ENCODE peak calls at places on chromosomes 5 and 9, in nine cellular contexts. A is gastrocnemius medialis; I is body of pancreas; P is astrocyte; X is brain microvascular endothelial cell; O is heart right ventricle; T is fibroblast of lung; V is CD4-positive, CD25-positive, alpha-beta regulatory T cell; C is WERI-Rb-1. M is an unnamed sample. For H3K27me3, the result is how much of the 10 kb centered on the place peaks cover.

GRCh38 chr9:130908878-130909356 is 12.3 kb upstream of the QRFP start:
- DNase-seq in T (no peak), A (no peak), C (no peak), I (no peak), V (no peak), O (no peak), X (no peak), P (no peak), M (no peak)

GRCh38 chr5:58459276-58459859 is 518 bp downstream of the PLK2 start:
- DNase-seq in T (no peak), V (no peak), I (peak), P (no peak), C (no peak), X (no peak), A (peak), O (no peak), M (peak)

GRCh38 chr5:39714036-39714698 is 289.4 kb upstream of the DAB2 start:
- DNase-seq in V (peak), T (peak), X (peak), P (peak), O (peak), I (peak), A (no peak), C (peak), M (peak)

GRCh38 chr9:98801969-98802371 is 5.5 kb upstream of the GALNT12 start:
- DNase-seq in C (no peak), T (no peak), X (no peak), I (no peak), V (no peak), P (no peak), A (no peak), O (no peak), M (no peak)

GRCh38 chr9:117354252-117354847 is 60.5 kb downstream of the ASTN2 start:
- DNase-seq in I (no peak), V (no peak), X (no peak), P (no peak), C (peak), A (no peak), T (no peak), O (no peak), M (no peak)

GRCh38 chr5:36369092-36369737 is 67.5 kb upstream of the RANBP3L start:
- DNase-seq in P (peak), T (peak), O (no peak), V (no peak), C (no peak), A (no peak), I (peak), X (no peak), M (no peak)

GRCh38 chr9:121557581-121558422 is 58.2 kb upstream of the GGTA1 start:
- DNase-seq in O (peak), C (no peak), I (peak), X (peak), P (peak), V (no peak), A (peak), T (peak), M (peak)

GRCh38 chr5:96474073-96474472 is 41.0 kb upstream of the PCSK1 start:
- DNase-seq in V (no peak), I (no peak), T (no peak), C (no peak), O (no peak), A (no peak), X (no peak), P (no peak), M (no peak)

GRCh38 chr5:111776903-111777302 is 19.9 kb upstream of the NREP start:
- DNase-seq in A (no peak), V (no peak), T (no peak), X (no peak), C (no peak), I (no peak), P (no peak), O (no peak), M (no peak)

GRCh38 chr9:114290561-114290986 is 32.3 kb upstream of the ORM1 start:
- DNase-seq in T (no peak), X (no peak), V (no peak), A (no peak), I (peak), C (peak), O (no peak), P (no peak), M (no peak)

GRCh38 chr9:124149992-124150391 is 107.8 kb upstream of the NEK6 start:
- DNase-seq in P (no peak), I (no peak), O (no peak), V (no peak), T (no peak), A (no peak), X (no peak), C (no peak), M (no peak)

GRCh38 chr9:137604345-137605145 is 941 bp upstream of the ARRDC1 start:
- DNase-seq in X (no peak), I (peak), O (no peak), A (no peak), C (no peak), T (no peak), V (no peak), P (no peak), M (no peak)

GRCh38 chr9:86829496-86830046 is 117.7 kb downstream of the GAS1 start:
- DNase-seq in A (no peak), C (no peak), T (no peak), O (no peak), I (no peak), P (no peak), V (no peak), X (no peak), M (no peak)

GRCh38 chr5:78221964-78222451 is 72.5 kb downstream of the AP3B1 start:
- DNase-seq in T (no peak), C (peak), P (no peak), V (no peak), O (no peak), A (no peak), I (no peak), X (peak), M (no peak)

GRCh38 chr5:126023894-126024575 is 399.2 kb upstream of the GRAMD2B start:
- DNase-seq in P (no peak), O (no peak), A (no peak), C (no peak), I (no peak), T (no peak), V (no peak), X (no peak), M (no peak)

GRCh38 chr5:39547548-39548154 is 122.9 kb upstream of the DAB2 start:
- DNase-seq in C (peak), A (peak), I (peak), V (no peak), X (peak), O (peak), P (peak), T (peak), M (no peak)

GRCh38 chr5:113278976-113279375 is 155.8 kb downstream of the TSSK1B start:
- DNase-seq in C (no peak), I (no peak), A (no peak), T (peak), P (peak), O (no peak), V (no peak), X (no peak), M (no peak)

GRCh38 chr9:112819635-112820496 is 69.3 kb downstream of the SNX30 start:
- DNase-seq in T (peak), X (peak), A (peak), P (peak), C (peak), V (no peak), I (peak), O (peak), M (peak)

GRCh38 chr9:94922098-94922607 is 195.7 kb downstream of the AOPEP start:
- DNase-seq in X (peak), A (no peak), V (no peak), I (peak), C (no peak), T (peak), O (no peak), P (peak), M (no peak)

GRCh38 chr5:152505442-152506042 is 100.5 kb upstream of the NMUR2 start:
- DNase-seq in X (peak), C (peak), I (peak), P (peak), O (peak), A (peak), T (peak), V (peak), M (peak)

GRCh38 chr5:54909911-54910870 is 75.2 kb downstream of the ESM1 start:
- DNase-seq in O (no peak), A (no peak), I (no peak), P (peak), X (peak), T (peak), V (no peak), C (no peak), M (no peak)

GRCh38 chr9:14529047-14529446 is 164.2 kb downstream of the ZDHHC21 start:
- DNase-seq in T (no peak), I (no peak), V (no peak), P (no peak), X (no peak), O (no peak), C (no peak), A (no peak), M (no peak)

GRCh38 chr5:156654444-156654843 is 195.7 kb upstream of the PPP1R2B start:
- DNase-seq in O (no peak), A (no peak), P (no peak), X (no peak), I (no peak), V (no peak), T (no peak), C (no peak), M (no peak)

GRCh38 chr5:140795259-140795641 is 598 bp downstream of the PCDHA2 start:
- DNase-seq in I (no peak), V (no peak), X (no peak), A (no peak), O (no peak), T (no peak), C (no peak), P (no peak), M (no peak)

GRCh38 chr9:32430720-32431119 is 46.3 kb downstream of the ACO1 start:
- DNase-seq in O (no peak), P (peak), X (peak), I (no peak), V (no peak), C (no peak), A (no peak), T (peak), M (no peak)

GRCh38 chr9:108515856-108516255 is 339.9 kb downstream of the ACTL7B start:
- DNase-seq in O (no peak), V (no peak), C (no peak), X (no peak), A (no peak), I (no peak), T (no peak), P (no peak), M (no peak)

GRCh38 chr5:62779010-62779422 is 200.4 kb downstream of the LRRC70 start:
- DNase-seq in P (peak), X (peak), T (peak), I (no peak), C (peak), A (no peak), V (no peak), O (peak), M (no peak)

GRCh38 chr5:16013334-16014065 is 166.1 kb downstream of the MARCHF11 start:
- DNase-seq in A (no peak), T (no peak), I (no peak), O (no peak), X (no peak), C (no peak), P (no peak), V (no peak), M (no peak)

GRCh38 chr5:17024686-17025180 is 88.6 kb upstream of the MYO10 start:
- DNase-seq in T (peak), C (no peak), X (peak), O (no peak), V (no peak), A (no peak), P (peak), I (no peak), M (no peak)

GRCh38 chr5:113381791-113382190 is 53.0 kb downstream of the TSSK1B start:
- DNase-seq in C (no peak), A (no peak), P (peak), I (no peak), V (no peak), O (no peak), T (peak), X (no peak), M (no peak)

GRCh38 chr5:168438349-168438748 is 47.9 kb upstream of the RARS1 start:
- DNase-seq in X (peak), V (no peak), C (no peak), I (no peak), O (no peak), A (no peak), T (no peak), P (no peak), M (no peak)

GRCh38 chr9:90936380-90936779 is 134.8 kb downstream of the SYK start:
- DNase-seq in I (no peak), V (no peak), X (no peak), C (no peak), T (peak), O (no peak), A (no peak), P (peak), M (no peak)

GRCh38 chr5:96297290-96297689 is 135.8 kb downstream of the PCSK1 start:
- DNase-seq in T (peak), C (no peak), V (no peak), P (peak), X (peak), I (peak), A (no peak), O (peak), M (no peak)

GRCh38 chr5:41414598-41414997 is 95.8 kb downstream of the PLCXD3 start:
- DNase-seq in X (peak), A (no peak), T (peak), P (peak), V (no peak), O (no peak), I (peak), C (no peak), M (no peak)

GRCh38 chr9:130237071-130237470 is 28.5 kb upstream of the HMCN2 start:
- DNase-seq in C (no peak), X (no peak), A (no peak), V (no peak), P (no peak), O (no peak), I (no peak), T (no peak), M (no peak)

GRCh38 chr5:10396552-10396951 is 43.1 kb downstream of the MARCHF6 start:
- DNase-seq in X (no peak), C (no peak), A (no peak), V (no peak), O (no peak), I (no peak), P (no peak), T (no peak), M (no peak)

GRCh38 chr9:116365056-116365471 is 211.5 kb downstream of the PAPPA start:
- DNase-seq in O (peak), P (peak), V (no peak), X (peak), T (peak), I (peak), A (peak), C (no peak), M (peak)

GRCh38 chr9:106456581-106456980 is 406.4 kb upstream of the ZNF462 start:
- DNase-seq in T (no peak), V (no peak), C (no peak), O (no peak), I (no peak), A (no peak), P (no peak), X (no peak), M (no peak)
- H3K27ac ChIP-seq in T (no peak), V (no peak), C (no peak), O (no peak), I (no peak), A (no peak), P (no peak), X (no peak), M (no peak)

DNA sequence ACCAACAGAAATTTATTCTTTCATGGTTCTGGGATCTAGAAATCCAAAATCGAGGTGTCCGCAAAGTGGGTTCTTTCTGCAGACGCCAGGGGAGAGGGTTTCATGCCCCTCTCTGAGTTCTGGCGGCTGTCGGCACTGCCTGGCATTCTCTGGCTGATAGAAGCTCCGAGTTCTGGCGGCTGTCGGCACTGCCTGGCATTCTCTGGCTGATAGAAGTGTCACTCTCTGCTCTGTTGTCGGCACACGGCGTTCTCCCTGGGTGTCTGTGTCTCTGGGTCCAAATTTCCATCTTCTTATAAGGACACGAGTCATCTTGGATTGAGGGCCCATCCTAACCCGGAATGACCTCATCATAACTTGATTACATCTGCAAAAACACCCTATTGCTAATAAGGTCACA is 7.6 kb downstream of the GFI1B start:
- DNase-seq in X (no peak), A (no peak), V (no peak), C (no peak), P (no peak), I (no peak), O (peak), T (no peak), M (no peak)
- H3K27me3 ChIP-seq in X (under half), A (under half), V (under half), C (under half), P (under half), I (under half), O (under half), T (under half), M (half or more)

GRCh38 chr9:136564379-136564988 is 18.6 kb upstream of the NOTCH1 start:
- DNase-seq in I (peak), V (no peak), X (peak), O (peak), A (no peak), P (peak), C (no peak), T (peak), M (peak)
- H3K27ac ChIP-seq in I (no peak), V (no peak), X (no peak), O (peak), A (peak), P (no peak), C (no peak), T (peak), M (no peak)

GRCh38 chr5:173238312-173239232 is 3.6 kb upstream of the NKX2-5 start:
- DNase-seq in I (no peak), C (no peak), P (no peak), X (no peak), A (no peak), O (no peak), T (no peak), V (no peak), M (no peak)
- H3K27me3 ChIP-seq in I (half or more), C (under half), P (half or more), X (half or more), A (half or more), O (half or more), T (half or more), V (under half), M (half or more)

DNA sequence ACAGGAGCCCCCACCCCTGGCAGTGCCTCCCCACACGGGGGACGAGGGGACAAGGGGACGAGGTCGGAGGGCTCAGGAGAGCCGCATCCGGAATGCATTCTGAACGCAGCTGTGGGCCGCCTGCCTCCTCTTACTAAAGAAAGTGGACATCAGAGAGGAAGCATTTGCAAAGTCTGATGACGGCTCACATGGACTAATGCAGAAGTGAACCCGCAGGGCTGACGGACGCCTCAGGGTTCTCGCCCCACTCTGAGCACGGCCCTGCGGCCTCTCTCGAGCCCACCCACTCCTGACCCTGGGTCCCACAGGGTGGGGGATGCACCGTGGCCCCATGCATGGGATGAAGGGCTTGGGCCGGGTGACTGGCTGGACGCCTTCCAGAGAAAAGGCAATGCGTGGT is 5.9 kb downstream of the LPCAT1 start:
- DNase-seq in I (peak), V (no peak), P (no peak), O (no peak), X (no peak), C (peak), T (no peak), A (no peak), M (peak)
- H3K27ac ChIP-seq in I (no peak), V (no peak), P (no peak), O (no peak), X (no peak), C (no peak), T (peak), A (no peak), M (peak)

GRCh38 chr5:151344088-151344487 is 3.3 kb downstream of the SLC36A2 start:
- DNase-seq in A (no peak), X (no peak), C (no peak), V (no peak), O (no peak), P (no peak), T (no peak), I (no peak), M (no peak)
- H3K27me3 ChIP-seq in A (under half), X (under half), C (under half), V (under half), O (under half), P (under half), T (under half), I (under half), M (half or more)

DNA sequence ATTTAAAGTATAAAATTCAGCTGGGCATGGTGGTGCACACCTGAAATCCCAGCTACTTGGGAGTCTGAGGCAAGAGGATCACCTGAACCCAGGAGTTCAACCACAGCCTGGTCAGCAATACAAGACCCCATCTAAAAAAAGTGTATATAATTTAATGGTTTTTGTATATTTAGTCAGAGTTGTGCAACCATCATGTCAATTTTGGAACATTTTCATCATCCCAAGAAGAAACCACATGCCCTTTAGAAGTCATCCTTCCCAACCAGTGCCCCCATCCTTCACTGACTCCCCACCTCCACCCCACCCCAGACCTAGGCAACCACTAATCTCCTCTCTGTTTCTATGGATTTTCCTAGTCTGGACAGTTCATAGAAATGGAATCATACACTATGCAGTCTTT is 18.8 kb upstream of the TEK start:
- DNase-seq in V (no peak), P (no peak), I (no peak), T (no peak), A (no peak), X (no peak), O (no peak), C (no peak), M (no peak)
- H3K27ac ChIP-seq in V (no peak), P (no peak), I (no peak), T (no peak), A (no peak), X (peak), O (no peak), C (no peak), M (no peak)